ENCODE peak calls at places on chromosome 21, in six cellular contexts. K, P, J, Y, C and V are unnamed samples.

GRCh38 chr21:43734131-43734634 is 15.3 kb downstream of the PDXK start:
- DNase-seq in K (peak), P (no peak), J (no peak), Y (no peak), C (no peak), V (no peak)

GRCh38 chr21:15978158-15978805 is 248.5 kb downstream of the USP25 start:
- DNase-seq in K (no peak), P (no peak), J (peak), Y (no peak), C (no peak), V (no peak)

GRCh38 chr21:29289317-29289716 is 9.4 kb upstream of the BACH1 start:
- DNase-seq in K (no peak), P (peak), J (no peak), Y (no peak), C (no peak), V (no peak)

GRCh38 chr21:35048183-35048601 is 910 bp downstream of the RUNX1 start:
- DNase-seq in K (no peak), P (no peak), J (peak), Y (no peak), C (no peak), V (peak)

GRCh38 chr21:45364464-45365185 is 40.3 kb upstream of the COL18A1 start:
- DNase-seq in K (no peak), P (peak), J (no peak), Y (peak), C (no peak), V (no peak)

GRCh38 chr21:41559658-41560599 is 52.0 kb upstream of the TMPRSS2 start:
- DNase-seq in K (no peak), P (no peak), J (peak), Y (no peak), C (no peak), V (no peak)

GRCh38 chr21:45114475-45114874 is 40.1 kb downstream of the ADARB1 start:
- DNase-seq in K (no peak), P (no peak), J (no peak), Y (no peak), C (no peak), V (no peak)

GRCh38 chr21:41604583-41605041 is 96.7 kb upstream of the TMPRSS2 start:
- DNase-seq in K (no peak), P (no peak), J (no peak), Y (no peak), C (no peak), V (no peak)

GRCh38 chr21:28627691-28628090 is 365.0 kb downstream of the LTN1 start:
- DNase-seq in K (no peak), P (no peak), J (no peak), Y (no peak), C (no peak), V (no peak)

GRCh38 chr21:45543710-45544448 is 1.6 kb upstream of the SLC19A1 start:
- DNase-seq in K (no peak), P (no peak), J (no peak), Y (no peak), C (no peak), V (no peak)

GRCh38 chr21:16250282-16250681 is 520.5 kb downstream of the USP25 start:
- DNase-seq in K (no peak), P (no peak), J (no peak), Y (no peak), C (no peak), V (no peak)

GRCh38 chr21:23725576-23725975 is 1881.7 kb downstream of the MRPL39 start:
- DNase-seq in K (no peak), P (no peak), J (no peak), Y (no peak), C (no peak), V (no peak)

GRCh38 chr21:46325073-46325912 is 1.3 kb downstream of the PCNT start:
- DNase-seq in K (no peak), P (peak), J (peak), Y (peak), C (no peak), V (no peak)

GRCh38 chr21:43811262-43812105 is 22.1 kb downstream of the RRP1 start:
- DNase-seq in K (no peak), P (peak), J (no peak), Y (no peak), C (no peak), V (no peak)

GRCh38 chr21:30257773-30258172 is 25.0 kb downstream of the KRTAP24-1 start:
- DNase-seq in K (no peak), P (no peak), J (peak), Y (peak), C (no peak), V (no peak)

GRCh38 chr21:33763573-33763881 is 121.2 kb downstream of the ITSN1 start:
- DNase-seq in K (no peak), P (no peak), J (no peak), Y (no peak), C (no peak), V (no peak)